ENCODE peak calls at places on chromosomes 5 and 9, in six cellular contexts. I is fibroblast of lung, Y is glomerular endothelial cell, U is NCI-H748 treated with DMSO at 0.1 percent for 48 hours, T is progenitor cell of endocrine pancreas, R is left ventricle myocardium inferior. X is an unnamed sample.

GRCh38 chr5:150251504-150251903 is 38.1 kb downstream of the CAMK2A start:
- DNase-seq in I (no peak), Y (no peak), U (no peak), T (no peak), R (no peak), X (no peak)

GRCh38 chr9:137296214-137297059 is 5.6 kb downstream of the NRARP start:
- DNase-seq in I (peak; percentile 43), Y (peak; percentile 82), U (no peak), T (no peak), R (peak; percentile 73), X (no peak)

GRCh38 chr9:130820135-130820738 is 14.8 kb upstream of the ABL1 start:
- DNase-seq in I (no peak), Y (no peak), U (no peak), T (no peak), R (no peak), X (no peak)

GRCh38 chr5:67215592-67216471 is 19.2 kb upstream of the CD180 start:
- DNase-seq in I (peak; percentile 45), Y (peak; percentile 62), U (peak; percentile 35), T (no peak), R (peak; percentile 92), X (no peak)

GRCh38 chr5:17157294-17157693 is 60.1 kb upstream of the BASP1 start:
- DNase-seq in I (no peak), Y (no peak), U (no peak), T (no peak), R (no peak), X (no peak)

GRCh38 chr5:110925398-110925797 is 146.1 kb upstream of the TSLP start:
- DNase-seq in I (peak; percentile 64), Y (no peak), U (no peak), T (no peak), R (no peak), X (no peak)

GRCh38 chr5:95261369-95262175 is 23.3 kb downstream of the MCTP1 start:
- DNase-seq in I (peak; percentile 69), Y (no peak), U (peak; percentile 15), T (no peak), R (no peak), X (peak; percentile 28)

GRCh38 chr5:161700065-161700464 is 14.5 kb downstream of the GABRA6 start:
- DNase-seq in I (no peak), Y (no peak), U (no peak), T (no peak), R (no peak), X (no peak)

GRCh38 chr9:68653141-68653595 is 51.9 kb upstream of the PIP5K1B start:
- DNase-seq in I (no peak), Y (no peak), U (no peak), T (no peak), R (no peak), X (no peak)

GRCh38 chr5:36878421-36879088 is 2.0 kb downstream of the NIPBL start:
- DNase-seq in I (peak; percentile 51), Y (no peak), U (peak; percentile 80), T (no peak), R (no peak), X (no peak)

GRCh38 chr5:65121880-65122436 is 353.2 kb downstream of the CWC27 start:
- DNase-seq in I (peak; percentile 51), Y (no peak), U (no peak), T (no peak), R (no peak), X (no peak)

GRCh38 chr9:76181020-76181641 is 213.1 kb downstream of the RFK start:
- DNase-seq in I (peak; percentile 21), Y (peak; percentile 41), U (no peak), T (no peak), R (no peak), X (no peak)

GRCh38 chr9:121305269-121305994 is 37.5 kb downstream of the GSN start:
- DNase-seq in I (no peak), Y (no peak), U (no peak), T (no peak), R (peak; percentile 85), X (no peak)

X was measured in SK-N-MC.